ENCODE peak calls at places on chromosomes 2 and 18, in four cellular contexts. A, R, M and U are unnamed samples.

GRCh38 chr2:19140463-19141208 is 217.8 kb downstream of the OSR1 start:
- DNase-seq in R (peak; percentile 88), A (no peak), M (no peak), U (peak; percentile 91)

GRCh38 chr2:136386046-136386445 is 268.1 kb upstream of the CXCR4 start:
- DNase-seq in M (no peak), R (no peak), A (no peak), U (no peak)

GRCh38 chr2:231467016-231467545 is 2.8 kb upstream of the NCL start:
- DNase-seq in A (no peak), R (no peak), M (no peak), U (no peak)

GRCh38 chr18:42174909-42175308 is 219.9 kb downstream of the PIK3C3 start:
- DNase-seq in R (peak; percentile 56), A (no peak), M (no peak), U (no peak)

GRCh38 chr18:79531926-79532689 is 136.4 kb downstream of the NFATC1 start:
- DNase-seq in M (no peak), R (no peak), A (no peak), U (no peak)

GRCh38 chr2:98833172-98833916 is 102.4 kb upstream of the MGAT4A start:
- DNase-seq in M (no peak), A (peak; percentile 41), R (no peak), U (no peak)

GRCh38 chr2:240250985-240251847 is 110.8 kb upstream of the OTOS start:
- DNase-seq in R (peak; percentile 84), M (no peak), A (peak; percentile 89), U (peak; percentile 86)

GRCh38 chr2:120316071-120316470 is 29.9 kb upstream of the INHBB start:
- DNase-seq in M (no peak), A (no peak), R (no peak), U (no peak)

GRCh38 chr2:9799011-9799596 is 44.2 kb upstream of the TAF1B start:
- DNase-seq in M (no peak), R (no peak), A (no peak), U (no peak)

GRCh38 chr18:12362473-12363174 is 14.4 kb downstream of the AFG3L2 start:
- DNase-seq in R (no peak), A (no peak), M (no peak), U (no peak)

GRCh38 chr2:240131296-240131695 is 4.8 kb downstream of the COPS9 start:
- DNase-seq in A (no peak), M (no peak), R (no peak), U (no peak)

GRCh38 chr2:124045906-124046305 is 20.8 kb downstream of the CNTNAP5 start:
- DNase-seq in R (no peak), M (no peak), A (no peak), U (no peak)

GRCh38 chr2:174778479-174778962 is 14.2 kb upstream of the CHRNA1 start:
- DNase-seq in R (no peak), M (no peak), A (peak; percentile 52), U (peak; percentile 94)

GRCh38 chr2:60533114-60534033 is 20.1 kb downstream of the BCL11A start:
- DNase-seq in R (no peak), A (no peak), M (no peak), U (no peak)

GRCh38 chr2:190627881-190628412 is 20.9 kb upstream of the NAB1 start:
- DNase-seq in R (no peak), A (peak; percentile 62), M (no peak), U (no peak)

GRCh38 chr2:237704476-237705224 is 77.3 kb downstream of the LRRFIP1 start:
- DNase-seq in M (no peak), A (no peak), R (peak; percentile 51), U (no peak)

GRCh38 chr2:118850171-118850900 is 2.9 kb upstream of the EN1 start:
- DNase-seq in R (no peak), M (no peak), A (no peak), U (no peak)

GRCh38 chr2:99634234-99634633 is 144.4 kb upstream of the REV1 start:
- DNase-seq in R (no peak), M (no peak), A (no peak), U (no peak)

GRCh38 chr2:121220995-121221394 is 64.0 kb downstream of the TFCP2L1 start:
- DNase-seq in A (no peak), R (no peak), M (no peak), U (no peak)

GRCh38 chr2:166628478-166629136 is 134.6 kb upstream of the SCN7A start:
- DNase-seq in M (no peak), A (no peak), R (no peak), U (no peak)

GRCh38 chr2:191754103-191754502 is 76.2 kb downstream of the NABP1 start:
- DNase-seq in A (no peak), M (no peak), R (no peak), U (no peak)

GRCh38 chr18:57004366-57005121 is 142.3 kb upstream of the BOD1L2 start:
- DNase-seq in R (peak; percentile 70), M (peak; percentile 41), A (no peak), U (no peak)

GRCh38 chr18:41134426-41134825 is 820.6 kb upstream of the PIK3C3 start:
- DNase-seq in A (no peak), M (no peak), R (no peak), U (no peak)

GRCh38 chr2:107466241-107466640 is 360.5 kb upstream of the RGPD4 start:
- DNase-seq in R (no peak), A (no peak), M (no peak), U (no peak)